ENCODE peak calls at places on chromosomes 12 and 14, in eight cellular contexts. G is A549, E is uterus, C is sigmoid colon, B is spleen, Q is HepG2, D is Peyer's patch, A is stomach. M is an unnamed sample.

GRCh38 chr12:45613306-45613705 is 116.2 kb upstream of the ARID2 start:
- DNase-seq in G (no peak), E (no peak), C (no peak), B (no peak), Q (no peak), D (no peak), A (no peak), M (no peak)

GRCh38 chr14:62914025-62914424 is 131.2 kb downstream of the KCNH5 start:
- DNase-seq in G (no peak), E (no peak), C (no peak), B (no peak), Q (no peak), D (no peak), A (no peak), M (no peak)

GRCh38 chr12:31235868-31236395 is 90.0 kb downstream of the SINHCAF start:
- DNase-seq in G (no peak), E (no peak), C (no peak), B (no peak), Q (no peak), D (no peak), A (no peak), M (peak; percentile 77)

GRCh38 chr12:54363047-54363446 is 1.2 kb downstream of the GPR84 start:
- DNase-seq in G (no peak), E (no peak), C (no peak), B (no peak), Q (no peak), D (no peak), A (no peak), M (no peak)

GRCh38 chr12:120261951-120262851 is 3.3 kb downstream of the PXN start:
- DNase-seq in G (peak; percentile 74), E (no peak), C (peak; percentile 76), B (no peak), Q (no peak), D (peak; percentile 67), A (no peak), M (no peak)

GRCh38 chr14:91113829-91114078 is at the start of gene DGLUCY:
- DNase-seq in G (peak; percentile 68), E (peak; percentile 80), C (peak; percentile 94), B (peak; percentile 96), Q (no peak), D (no peak), A (peak; percentile 80), M (no peak)

GRCh38 chr14:81221579-81222102 is 882 bp upstream of the GTF2A1 start:
- DNase-seq in G (peak; percentile 3), E (no peak), C (peak; percentile 59), B (no peak), Q (no peak), D (no peak), A (no peak), M (no peak)

GRCh38 chr12:118575730-118576129 is 199.4 kb downstream of the SUDS3 start:
- DNase-seq in G (no peak), E (no peak), C (no peak), B (no peak), Q (no peak), D (no peak), A (no peak), M (no peak)

GRCh38 chr12:39824505-39825198 is 205.0 kb upstream of the ABCD2 start:
- DNase-seq in G (no peak), E (no peak), C (no peak), B (no peak), Q (peak; percentile 6), D (no peak), A (no peak), M (no peak)

GRCh38 chr12:112256780-112257179 is 125.5 kb downstream of the HECTD4 start:
- DNase-seq in G (no peak), E (no peak), C (no peak), B (no peak), Q (no peak), D (no peak), A (no peak), M (no peak)

GRCh38 chr12:112258926-112259325 is 123.3 kb downstream of the HECTD4 start:
- DNase-seq in G (no peak), E (no peak), C (no peak), B (no peak), Q (no peak), D (no peak), A (no peak), M (no peak)

GRCh38 chr12:112266473-112266872 is 115.8 kb downstream of the HECTD4 start:
- DNase-seq in G (no peak), E (no peak), C (no peak), B (no peak), Q (no peak), D (no peak), A (no peak), M (no peak)

DNA sequence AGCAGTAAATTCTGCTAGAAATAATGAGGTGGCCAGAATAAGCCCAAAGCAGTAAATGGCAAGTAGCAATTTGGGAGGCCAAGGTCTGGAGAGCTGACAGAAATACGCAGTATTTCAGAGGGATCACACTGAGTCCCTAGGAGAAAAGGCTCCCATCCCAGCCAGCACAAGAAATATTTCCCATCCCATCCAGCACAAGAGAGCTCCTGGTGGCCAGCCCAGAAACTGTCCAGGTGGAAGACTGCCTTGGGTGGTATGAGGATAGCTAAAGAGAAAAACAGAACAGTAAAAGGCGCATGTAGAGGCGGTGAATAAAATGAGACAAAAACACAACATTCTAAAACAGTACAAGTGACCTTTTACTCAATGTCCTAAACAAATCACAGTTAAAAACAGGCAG is 120.7 kb downstream of the HECTD4 start:
- DNase-seq in G (peak; percentile 35), E (peak; percentile 24), C (no peak), B (no peak), Q (peak; percentile 13), D (no peak), A (no peak), M (no peak)
- TF ChIP-seq POLR2A in G (no peak), E (no peak), C (no peak), B (no peak), Q (no peak), D (no peak), A (no peak), M (no peak)

GRCh38 chr14:93206793-93207467 is at the start of the genes GON7 and UBR7:
- DNase-seq in G (peak; percentile 97), E (peak; percentile 94), C (peak; percentile 97), B (peak; percentile 97), Q (peak; percentile 96), D (peak; percentile 97), A (peak; percentile 94), M (peak; percentile 96)
- TF ChIP-seq POLR2A in G (peak; percentile 80), E (peak; percentile 61), C (peak; percentile 55), B (no peak), Q (peak; percentile 82), D (peak; percentile 76), A (peak; percentile 68), M (no peak)

GRCh38 chr12:7129647-7130536 is at the start of gene CLSTN3:
- DNase-seq in G (no peak), E (peak; percentile 83), C (peak; percentile 91), B (peak; percentile 92), Q (peak; percentile 69), D (peak; percentile 81), A (peak; percentile 72), M (no peak)
- TF ChIP-seq POLR2A in G (no peak), E (no peak), C (no peak), B (no peak), Q (peak; percentile 33), D (no peak), A (no peak), M (no peak)

GRCh38 chr14:39447155-39447554 is 14.9 kb upstream of the FBXO33 start:
- DNase-seq in G (no peak), E (no peak), C (no peak), B (no peak), Q (no peak), D (no peak), A (no peak), M (no peak)
- TF ChIP-seq POLR2A in G (no peak), E (no peak), C (no peak), B (no peak), Q (no peak), D (no peak), A (no peak), M (no peak)

GRCh38 chr14:104688505-104688754 is 988 bp upstream of the INF2 start:
- DNase-seq in G (no peak), E (no peak), C (no peak), B (no peak), Q (no peak), D (no peak), A (no peak), M (no peak)

GRCh38 chr14:104686624-104687517 is 2.5 kb upstream of the INF2 start:
- DNase-seq in G (no peak), E (peak; percentile 17), C (no peak), B (no peak), Q (no peak), D (peak; percentile 74), A (peak; percentile 75), M (no peak)

GRCh38 chr14:104685998-104686610 is 3.3 kb upstream of the INF2 start:
- DNase-seq in G (no peak), E (no peak), C (no peak), B (no peak), Q (no peak), D (no peak), A (no peak), M (no peak)

GRCh38 chr14:104688755-104689619 is at the start of gene INF2:
- DNase-seq in G (peak; percentile 87), E (peak; percentile 60), C (no peak), B (peak; percentile 88), Q (peak; percentile 62), D (peak; percentile 84), A (peak; percentile 72), M (no peak)

DNA sequence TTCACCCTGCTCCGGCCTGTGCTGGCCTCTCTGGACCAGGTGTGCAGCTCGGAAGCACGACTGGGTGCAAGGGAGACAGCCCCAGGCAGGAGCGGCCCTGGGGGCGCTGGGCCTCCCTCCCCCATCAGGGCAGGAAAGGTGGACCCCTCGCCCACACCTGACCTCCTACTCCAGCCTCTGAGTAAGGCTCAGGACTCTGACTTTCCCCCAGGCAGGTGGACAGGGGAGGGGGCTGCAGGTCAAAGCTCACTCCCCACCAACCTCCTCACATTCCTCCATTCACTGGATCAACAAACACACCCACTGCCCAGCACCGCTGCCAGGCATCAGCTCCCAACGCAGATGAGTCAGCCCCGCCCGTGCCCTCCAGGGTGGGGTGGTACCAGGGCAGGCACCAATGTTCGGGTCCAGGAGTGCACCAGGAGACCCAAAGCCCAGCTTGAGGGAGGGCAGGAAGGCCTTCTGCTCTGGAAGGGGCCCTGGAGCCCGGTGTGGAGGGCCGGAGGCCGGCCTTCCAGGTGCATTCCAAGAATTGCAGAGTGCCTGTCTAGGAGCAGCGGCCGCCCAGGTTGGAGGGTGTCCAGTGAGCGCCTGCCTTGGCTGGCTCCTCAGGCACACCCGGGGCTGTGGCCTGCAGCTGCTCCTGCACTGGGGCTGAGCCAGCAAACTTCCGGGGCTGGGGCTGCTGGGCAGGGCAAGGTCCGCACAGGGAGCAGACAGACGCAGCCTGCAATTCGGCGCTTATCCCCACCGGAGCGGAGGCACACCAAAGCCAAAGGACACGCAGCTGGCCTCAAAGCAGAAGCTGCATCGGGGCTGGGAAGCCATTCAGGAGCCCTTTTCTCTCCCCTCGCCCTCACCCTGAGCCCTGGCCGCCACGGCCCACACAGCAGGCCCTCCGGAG is 1.6 kb upstream of the INF2 start:
- DNase-seq in G (peak; percentile 94), E (peak; percentile 58), C (peak; percentile 91), B (no peak), Q (peak; percentile 84), D (peak; percentile 96), A (peak; percentile 96), M (no peak)
- TF ChIP-seq POLR2A in G (peak; percentile 60), E (no peak), C (peak; percentile 58), B (no peak), Q (peak; percentile 69), D (peak; percentile 95), A (peak; percentile 36), M (no peak)

GRCh38 chr14:102417118-102417517 is 54.4 kb downstream of the TECPR2 start:
- DNase-seq in G (no peak), E (no peak), C (peak; percentile 6), B (no peak), Q (no peak), D (no peak), A (no peak), M (no peak)
- TF ChIP-seq POLR2A in G (no peak), E (no peak), C (no peak), B (no peak), Q (no peak), D (no peak), A (no peak), M (no peak)

M was measured in vagina.